ENCODE peak calls at places on chromosomes 4 and X, in nine cellular contexts. One of them, this sample, is unnamed.

GRCh38 chr4:5037553-5038551 is 13.4 kb upstream of the STK32B start:
- DNase-seq in HCT116: no peak
- DNase-seq in PC-3: peak; percentile 94
- DNase-seq in GM23248: peak; percentile 92
- DNase-seq in hepatocyte: peak; percentile 42
- DNase-seq in MM.1S: no peak
- DNase-seq in SK-N-SH: no peak
- DNase-seq in neural progenitor cell: no peak
- DNase-seq in GM23338: no peak
- DNase-seq in this sample: no peak

GRCh38 chr4:166012129-166013078 is 139.4 kb downstream of the TLL1 start:
- DNase-seq in hepatocyte: no peak
- DNase-seq in PC-3: peak; percentile 71
- DNase-seq in HCT116: no peak
- DNase-seq in SK-N-SH: no peak
- DNase-seq in GM23338: no peak
- DNase-seq in GM23248: no peak
- DNase-seq in neural progenitor cell: no peak
- DNase-seq in MM.1S: no peak
- DNase-seq in this sample: no peak

GRCh38 chr4:6134612-6135220 is 65.6 kb downstream of the JAKMIP1 start:
- DNase-seq in GM23338: peak; percentile 11
- DNase-seq in MM.1S: peak; percentile 75
- DNase-seq in neural progenitor cell: no peak
- DNase-seq in GM23248: peak; percentile 3
- DNase-seq in SK-N-SH: no peak
- DNase-seq in HCT116: peak; percentile 51
- DNase-seq in PC-3: peak; percentile 32
- DNase-seq in hepatocyte: no peak
- DNase-seq in this sample: peak; percentile 47

GRCh38 chrX:135420831-135421230 is 913 bp upstream of the SMIM10L2A start:
- DNase-seq in neural progenitor cell: no peak
- DNase-seq in HCT116: no peak
- DNase-seq in SK-N-SH: no peak
- DNase-seq in GM23338: no peak
- DNase-seq in GM23248: no peak
- DNase-seq in PC-3: no peak
- DNase-seq in MM.1S: no peak
- DNase-seq in hepatocyte: no peak
- DNase-seq in this sample: no peak

GRCh38 chr4:143140696-143141095 is 44.0 kb upstream of the USP38 start:
- DNase-seq in MM.1S: no peak
- DNase-seq in GM23338: peak; percentile 24
- DNase-seq in SK-N-SH: no peak
- DNase-seq in HCT116: no peak
- DNase-seq in neural progenitor cell: peak; percentile 3
- DNase-seq in PC-3: no peak
- DNase-seq in hepatocyte: no peak
- DNase-seq in GM23248: no peak
- DNase-seq in this sample: no peak

GRCh38 chrX:15437724-15438123 is 53.5 kb upstream of the VEGFD start:
- DNase-seq in MM.1S: no peak
- DNase-seq in GM23248: no peak
- DNase-seq in SK-N-SH: no peak
- DNase-seq in neural progenitor cell: no peak
- DNase-seq in HCT116: no peak
- DNase-seq in GM23338: no peak
- DNase-seq in PC-3: no peak
- DNase-seq in hepatocyte: no peak
- DNase-seq in this sample: no peak

GRCh38 chrX:105564536-105564935 is 257.8 kb upstream of the NRK start:
- DNase-seq in GM23248: no peak
- DNase-seq in HCT116: no peak
- DNase-seq in neural progenitor cell: no peak
- DNase-seq in SK-N-SH: no peak
- DNase-seq in MM.1S: no peak
- DNase-seq in PC-3: peak; percentile 84
- DNase-seq in hepatocyte: no peak
- DNase-seq in GM23338: no peak
- DNase-seq in this sample: no peak

GRCh38 chrX:7946960-7947359 is 19.7 kb upstream of the PNPLA4 start:
- DNase-seq in GM23248: no peak
- DNase-seq in MM.1S: no peak
- DNase-seq in SK-N-SH: no peak
- DNase-seq in HCT116: no peak
- DNase-seq in neural progenitor cell: no peak
- DNase-seq in PC-3: no peak
- DNase-seq in GM23338: peak; percentile 2
- DNase-seq in hepatocyte: no peak
- DNase-seq in this sample: no peak

GRCh38 chr4:125225806-125226205 is 88.9 kb upstream of the FAT4 start:
- DNase-seq in PC-3: no peak
- DNase-seq in MM.1S: no peak
- DNase-seq in neural progenitor cell: no peak
- DNase-seq in hepatocyte: no peak
- DNase-seq in GM23248: no peak
- DNase-seq in SK-N-SH: no peak
- DNase-seq in GM23338: no peak
- DNase-seq in HCT116: no peak
- DNase-seq in this sample: no peak

GRCh38 chr4:82043809-82044137 is 330.0 kb downstream of the HNRNPD start:
- DNase-seq in hepatocyte: no peak
- DNase-seq in GM23338: no peak
- DNase-seq in GM23248: no peak
- DNase-seq in neural progenitor cell: no peak
- DNase-seq in SK-N-SH: peak; percentile 3
- DNase-seq in MM.1S: no peak
- DNase-seq in HCT116: no peak
- DNase-seq in PC-3: no peak
- DNase-seq in this sample: no peak

GRCh38 chrX:118370921-118371624 is 25.2 kb downstream of the WDR44 start:
- DNase-seq in HCT116: no peak
- DNase-seq in SK-N-SH: no peak
- DNase-seq in neural progenitor cell: no peak
- DNase-seq in MM.1S: no peak
- DNase-seq in hepatocyte: peak; percentile 8
- DNase-seq in GM23338: no peak
- DNase-seq in GM23248: peak; percentile 78
- DNase-seq in PC-3: no peak
- DNase-seq in this sample: no peak

GRCh38 chr4:6110681-6111353 is 89.5 kb downstream of the JAKMIP1 start:
- DNase-seq in MM.1S: no peak
- DNase-seq in SK-N-SH: no peak
- DNase-seq in GM23248: no peak
- DNase-seq in neural progenitor cell: no peak
- DNase-seq in GM23338: no peak
- DNase-seq in PC-3: no peak
- DNase-seq in HCT116: no peak
- DNase-seq in hepatocyte: no peak
- DNase-seq in this sample: no peak

GRCh38 chr4:41144812-41145211 is 69.5 kb downstream of the APBB2 start:
- DNase-seq in GM23338: no peak
- DNase-seq in GM23248: peak; percentile 12
- DNase-seq in hepatocyte: no peak
- DNase-seq in MM.1S: no peak
- DNase-seq in PC-3: no peak
- DNase-seq in SK-N-SH: no peak
- DNase-seq in HCT116: no peak
- DNase-seq in neural progenitor cell: no peak
- DNase-seq in this sample: no peak

GRCh38 chrX:70669120-70669519 is 224.5 kb downstream of the DLG3 start:
- DNase-seq in hepatocyte: peak; percentile 5
- DNase-seq in GM23248: no peak
- DNase-seq in HCT116: no peak
- DNase-seq in SK-N-SH: no peak
- DNase-seq in MM.1S: no peak
- DNase-seq in PC-3: no peak
- DNase-seq in neural progenitor cell: no peak
- DNase-seq in GM23338: no peak
- DNase-seq in this sample: no peak

DNA sequence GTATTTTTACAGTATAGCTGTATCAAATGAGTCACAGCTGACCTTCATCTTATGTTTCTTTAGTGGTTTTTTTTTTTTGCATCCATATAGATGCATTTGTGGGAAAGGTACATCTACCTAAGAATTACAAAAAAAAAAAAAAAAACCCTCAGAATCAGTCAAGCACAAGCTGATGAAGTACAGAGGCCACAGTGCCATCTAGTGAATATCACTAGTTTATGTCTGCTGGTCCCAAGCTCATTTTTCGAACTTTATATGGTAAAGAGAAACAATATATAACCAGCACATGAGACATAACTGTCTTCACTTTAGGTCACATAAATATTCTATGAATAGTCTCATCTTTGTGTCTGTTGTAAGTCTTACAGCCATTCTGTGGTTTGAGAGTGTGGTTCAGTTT is 220.1 kb downstream of the DLG3 start:
- DNase-seq in SK-N-SH: peak; percentile 13
- DNase-seq in neural progenitor cell: peak; percentile 35
- DNase-seq in HCT116: peak; percentile 16
- DNase-seq in hepatocyte: peak; percentile 35
- DNase-seq in MM.1S: peak; percentile 48
- DNase-seq in GM23248: peak; percentile 60
- DNase-seq in GM23338: peak; percentile 51
- DNase-seq in PC-3: peak; percentile 49
- DNase-seq in this sample: peak; percentile 11
- TF ChIP-seq EZH2phosphoT487 in SK-N-SH: no peak
- TF ChIP-seq EZH2phosphoT487 in neural progenitor cell: no peak
- TF ChIP-seq EZH2phosphoT487 in HCT116: no peak
- TF ChIP-seq EZH2phosphoT487 in hepatocyte: no peak
- TF ChIP-seq EZH2phosphoT487 in MM.1S: no peak
- TF ChIP-seq EZH2phosphoT487 in GM23248: no peak
- TF ChIP-seq EZH2phosphoT487 in GM23338: no peak
- TF ChIP-seq EZH2phosphoT487 in PC-3: no peak
- TF ChIP-seq EZH2phosphoT487 in this sample: no peak

DNA sequence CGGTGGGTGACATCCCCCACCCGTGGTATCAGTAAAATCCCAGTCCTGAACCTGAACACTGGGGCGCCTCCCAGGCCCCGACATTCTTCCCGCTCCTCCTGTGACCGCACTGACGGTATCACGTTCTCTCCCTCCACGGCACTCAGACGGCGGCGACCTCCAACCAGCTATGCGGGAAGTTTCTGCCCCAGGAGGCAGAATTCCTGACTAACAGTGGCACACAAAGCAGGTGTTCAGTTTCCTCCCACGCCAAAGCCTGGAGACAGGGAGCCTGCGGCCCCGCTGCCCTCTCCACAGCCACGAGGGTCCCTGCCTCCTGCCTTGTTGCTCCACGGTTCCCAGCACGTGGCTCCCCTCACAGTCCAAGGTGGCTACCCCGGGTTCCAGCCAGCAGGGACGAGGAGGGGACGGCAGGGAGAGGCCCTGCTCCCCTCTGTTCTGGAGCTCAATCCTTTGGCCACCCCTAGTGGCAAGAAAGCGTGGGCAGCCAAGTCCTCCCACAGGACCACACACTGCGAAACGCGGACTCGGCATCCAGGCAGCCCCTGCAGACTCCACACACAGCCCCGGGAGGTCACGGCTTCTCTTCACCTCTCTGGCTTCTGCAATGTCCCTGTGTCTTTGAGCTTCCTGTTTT is 15.2 kb downstream of the CTBP1 start:
- DNase-seq in MM.1S: no peak
- DNase-seq in GM23338: no peak
- DNase-seq in neural progenitor cell: no peak
- DNase-seq in HCT116: no peak
- DNase-seq in hepatocyte: peak; percentile 48
- DNase-seq in GM23248: peak; percentile 23
- DNase-seq in SK-N-SH: peak; percentile 81
- DNase-seq in PC-3: no peak
- DNase-seq in this sample: no peak
- H4K20me1 ChIP-seq in MM.1S: no peaks in the 10 kb centered on the region
- H4K20me1 ChIP-seq in GM23338: peaks cover 7% of the 10 kb centered on the region
- H4K20me1 ChIP-seq in neural progenitor cell: peaks cover 40% of the 10 kb centered on the region
- H4K20me1 ChIP-seq in HCT116: no peaks in the 10 kb centered on the region
- H4K20me1 ChIP-seq in hepatocyte: peaks cover 36% of the 10 kb centered on the region
- H4K20me1 ChIP-seq in GM23248: peaks cover 3% of the 10 kb centered on the region
- H4K20me1 ChIP-seq in SK-N-SH: peaks cover 25% of the 10 kb centered on the region
- H4K20me1 ChIP-seq in PC-3: no peaks in the 10 kb centered on the region
- H4K20me1 ChIP-seq in this sample: no peaks in the 10 kb centered on the region

DNA sequence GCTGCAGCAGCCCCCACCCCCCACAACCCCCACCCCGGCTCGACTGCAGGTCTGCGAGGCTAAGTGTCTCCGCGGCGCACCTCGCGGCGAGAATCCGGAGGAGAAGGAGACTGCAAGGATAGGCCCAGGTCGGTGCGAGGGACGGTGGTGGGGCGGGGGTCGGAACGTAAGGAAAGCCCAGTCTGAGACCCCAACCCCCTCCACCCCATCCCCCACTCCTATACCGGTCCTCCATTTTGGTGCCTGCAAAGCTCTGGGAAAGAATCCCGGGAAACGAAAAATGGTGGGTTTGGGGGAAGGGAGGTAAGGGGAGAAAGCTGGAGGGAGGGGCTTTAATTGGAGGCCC is 614 bp downstream of the BEX3 start:
- DNase-seq in SK-N-SH: peak; percentile 67
- DNase-seq in hepatocyte: peak; percentile 46
- DNase-seq in GM23338: peak; percentile 72
- DNase-seq in PC-3: peak; percentile 29
- DNase-seq in GM23248: peak; percentile 45
- DNase-seq in neural progenitor cell: peak; percentile 57
- DNase-seq in HCT116: no peak
- DNase-seq in MM.1S: no peak
- DNase-seq in this sample: no peak
- H2AFZ ChIP-seq in SK-N-SH: no peak overlapping the region
- H2AFZ ChIP-seq in hepatocyte: peak overlapping the region; percentile 70
- H2AFZ ChIP-seq in GM23338: no peak overlapping the region
- H2AFZ ChIP-seq in PC-3: peak overlapping the region; percentile 69
- H2AFZ ChIP-seq in GM23248: peak overlapping the region; percentile 69
- H2AFZ ChIP-seq in neural progenitor cell: no peak overlapping the region
- H2AFZ ChIP-seq in HCT116: no peak overlapping the region
- H2AFZ ChIP-seq in MM.1S: no peak overlapping the region
- H2AFZ ChIP-seq in this sample: no peak overlapping the region

GRCh38 chr4:56977321-56978012 is at the start of gene NOA1:
- DNase-seq in PC-3: peak; percentile 99
- DNase-seq in HCT116: peak; percentile 99
- DNase-seq in GM23248: peak; percentile 99
- DNase-seq in SK-N-SH: peak; percentile 95
- DNase-seq in MM.1S: peak; percentile 99
- DNase-seq in neural progenitor cell: peak; percentile 97
- DNase-seq in hepatocyte: peak; percentile 98
- DNase-seq in GM23338: peak; percentile 99
- DNase-seq in this sample: peak; percentile 99

GRCh38 chr4:56978750-56979303 is at the start of gene POLR2B:
- DNase-seq in hepatocyte: peak; percentile 96
- DNase-seq in neural progenitor cell: peak; percentile 98
- DNase-seq in HCT116: peak; percentile 93
- DNase-seq in PC-3: peak; percentile 98
- DNase-seq in GM23248: peak; percentile 97
- DNase-seq in MM.1S: peak; percentile 98
- DNase-seq in GM23338: peak; percentile 99
- DNase-seq in SK-N-SH: peak; percentile 90
- DNase-seq in this sample: peak; percentile 98

GRCh38 chr4:56979674-56980073 is 978 bp downstream of the POLR2B start:
- DNase-seq in HCT116: no peak
- DNase-seq in PC-3: peak; percentile 33
- DNase-seq in GM23338: peak; percentile 46
- DNase-seq in neural progenitor cell: peak; percentile 37
- DNase-seq in MM.1S: peak; percentile 56
- DNase-seq in hepatocyte: peak; percentile 48
- DNase-seq in SK-N-SH: no peak
- DNase-seq in GM23248: peak; percentile 69
- DNase-seq in this sample: peak; percentile 47

GRCh38 chr4:56976878-56977320 is 507 bp downstream of the NOA1 start:
- DNase-seq in GM23338: peak; percentile 77
- DNase-seq in HCT116: peak; percentile 19
- DNase-seq in MM.1S: peak; percentile 69
- DNase-seq in neural progenitor cell: peak; percentile 64
- DNase-seq in PC-3: peak; percentile 76
- DNase-seq in SK-N-SH: peak; percentile 74
- DNase-seq in hepatocyte: peak; percentile 84
- DNase-seq in GM23248: peak; percentile 62
- DNase-seq in this sample: peak; percentile 62

GRCh38 chr4:56976283-56976877 is 1.0 kb downstream of the NOA1 start:
- DNase-seq in GM23338: peak; percentile 26
- DNase-seq in neural progenitor cell: no peak
- DNase-seq in SK-N-SH: no peak
- DNase-seq in GM23248: peak; percentile 55
- DNase-seq in MM.1S: peak; percentile 9
- DNase-seq in hepatocyte: no peak
- DNase-seq in HCT116: no peak
- DNase-seq in PC-3: no peak
- DNase-seq in this sample: peak; percentile 7
- TF ChIP-seq EZH2phosphoT487 in GM23338: no peak
- TF ChIP-seq EZH2phosphoT487 in neural progenitor cell: no peak
- TF ChIP-seq EZH2phosphoT487 in SK-N-SH: no peak
- TF ChIP-seq EZH2phosphoT487 in GM23248: no peak
- TF ChIP-seq EZH2phosphoT487 in MM.1S: no peak
- TF ChIP-seq EZH2phosphoT487 in hepatocyte: no peak
- TF ChIP-seq EZH2phosphoT487 in HCT116: no peak
- TF ChIP-seq EZH2phosphoT487 in PC-3: no peak
- TF ChIP-seq EZH2phosphoT487 in this sample: no peak

This sample was measured in OCI-LY7.